ENCODE peak calls at places on chromosomes 5 and 9, in five cellular contexts. One of them, this sample, is unnamed.
A peak's percentile ranks its signal among the peaks of the same experiment; 100 is the strongest.

GRCh38 chr9:18296702-18297531 is 177.0 kb upstream of the ADAMTSL1 start:
- DNase-seq in lower lobe of right lung: no peak
- DNase-seq in NAMALWA: no peak
- DNase-seq in substantia nigra: no peak
- DNase-seq in stimulated activated CD8-positive, alpha-beta memory T cell treated with anti-CD3 and anti-CD28 coated beads, Interleukin-15, amount 100 ng/mL, for 4 hours: no peak
- DNase-seq in this sample: no peak

GRCh38 chr5:10310073-10310779 is 2.5 kb upstream of the CMBL start:
- DNase-seq in lower lobe of right lung: no peak
- DNase-seq in NAMALWA: no peak
- DNase-seq in substantia nigra: no peak
- DNase-seq in stimulated activated CD8-positive, alpha-beta memory T cell treated with anti-CD3 and anti-CD28 coated beads, Interleukin-15, amount 100 ng/mL, for 4 hours: no peak
- DNase-seq in this sample: no peak

GRCh38 chr9:137370865-137371520 is 52.0 kb downstream of the EXD3 start:
- DNase-seq in lower lobe of right lung: no peak
- DNase-seq in NAMALWA: no peak
- DNase-seq in substantia nigra: no peak
- DNase-seq in stimulated activated CD8-positive, alpha-beta memory T cell treated with anti-CD3 and anti-CD28 coated beads, Interleukin-15, amount 100 ng/mL, for 4 hours: no peak
- DNase-seq in this sample: peak; percentile 29

GRCh38 chr5:124599048-124599973 is 147.1 kb downstream of the ZNF608 start:
- DNase-seq in lower lobe of right lung: no peak
- DNase-seq in NAMALWA: peak; percentile 79
- DNase-seq in substantia nigra: no peak
- DNase-seq in stimulated activated CD8-positive, alpha-beta memory T cell treated with anti-CD3 and anti-CD28 coated beads, Interleukin-15, amount 100 ng/mL, for 4 hours: no peak
- DNase-seq in this sample: peak; percentile 94

GRCh38 chr9:127057970-127058644 is 64.3 kb downstream of the ANGPTL2 start:
- DNase-seq in lower lobe of right lung: no peak
- DNase-seq in NAMALWA: no peak
- DNase-seq in substantia nigra: no peak
- DNase-seq in stimulated activated CD8-positive, alpha-beta memory T cell treated with anti-CD3 and anti-CD28 coated beads, Interleukin-15, amount 100 ng/mL, for 4 hours: no peak
- DNase-seq in this sample: peak; percentile 94

GRCh38 chr9:31799953-31800609 is 584.4 kb upstream of the ACO1 start:
- DNase-seq in lower lobe of right lung: no peak
- DNase-seq in NAMALWA: peak; percentile 29
- DNase-seq in substantia nigra: no peak
- DNase-seq in stimulated activated CD8-positive, alpha-beta memory T cell treated with anti-CD3 and anti-CD28 coated beads, Interleukin-15, amount 100 ng/mL, for 4 hours: no peak
- DNase-seq in this sample: no peak

GRCh38 chr5:150410524-150411244 is 2.0 kb downstream of the CD74 start:
- DNase-seq in lower lobe of right lung: no peak
- DNase-seq in NAMALWA: peak; percentile 98
- DNase-seq in substantia nigra: no peak
- DNase-seq in stimulated activated CD8-positive, alpha-beta memory T cell treated with anti-CD3 and anti-CD28 coated beads, Interleukin-15, amount 100 ng/mL, for 4 hours: no peak
- DNase-seq in this sample: peak; percentile 96

GRCh38 chr9:130936285-130937117 is 2.5 kb downstream of the FIBCD1 start:
- DNase-seq in lower lobe of right lung: no peak
- DNase-seq in NAMALWA: peak; percentile 28
- DNase-seq in substantia nigra: no peak
- DNase-seq in stimulated activated CD8-positive, alpha-beta memory T cell treated with anti-CD3 and anti-CD28 coated beads, Interleukin-15, amount 100 ng/mL, for 4 hours: no peak
- DNase-seq in this sample: no peak

GRCh38 chr9:135924628-135925338 is 17.4 kb upstream of the CAMSAP1 start:
- DNase-seq in lower lobe of right lung: no peak
- DNase-seq in NAMALWA: peak; percentile 18
- DNase-seq in substantia nigra: no peak
- DNase-seq in stimulated activated CD8-positive, alpha-beta memory T cell treated with anti-CD3 and anti-CD28 coated beads, Interleukin-15, amount 100 ng/mL, for 4 hours: no peak
- DNase-seq in this sample: no peak

GRCh38 chr5:75054110-75054930 is 2.0 kb upstream of the GCNT4 start:
- DNase-seq in lower lobe of right lung: peak; percentile 53
- DNase-seq in NAMALWA: no peak
- DNase-seq in substantia nigra: no peak
- DNase-seq in stimulated activated CD8-positive, alpha-beta memory T cell treated with anti-CD3 and anti-CD28 coated beads, Interleukin-15, amount 100 ng/mL, for 4 hours: no peak
- DNase-seq in this sample: no peak

GRCh38 chr9:107276966-107277710 is 5.9 kb upstream of the RAD23B start:
- DNase-seq in lower lobe of right lung: no peak
- DNase-seq in NAMALWA: no peak
- DNase-seq in substantia nigra: no peak
- DNase-seq in stimulated activated CD8-positive, alpha-beta memory T cell treated with anti-CD3 and anti-CD28 coated beads, Interleukin-15, amount 100 ng/mL, for 4 hours: no peak
- DNase-seq in this sample: no peak

GRCh38 chr5:39518516-39518915 is 93.7 kb upstream of the DAB2 start:
- DNase-seq in lower lobe of right lung: no peak
- DNase-seq in NAMALWA: no peak
- DNase-seq in substantia nigra: no peak
- DNase-seq in stimulated activated CD8-positive, alpha-beta memory T cell treated with anti-CD3 and anti-CD28 coated beads, Interleukin-15, amount 100 ng/mL, for 4 hours: no peak
- DNase-seq in this sample: peak; percentile 28

GRCh38 chr9:89542461-89543021 is 44.6 kb upstream of the SEMA4D start:
- DNase-seq in lower lobe of right lung: no peak
- DNase-seq in NAMALWA: peak; percentile 42
- DNase-seq in substantia nigra: peak; percentile 55
- DNase-seq in stimulated activated CD8-positive, alpha-beta memory T cell treated with anti-CD3 and anti-CD28 coated beads, Interleukin-15, amount 100 ng/mL, for 4 hours: no peak
- DNase-seq in this sample: peak; percentile 98

GRCh38 chr9:4296217-4296616 is 3.7 kb downstream of the GLIS3 start:
- DNase-seq in lower lobe of right lung: no peak
- DNase-seq in NAMALWA: no peak
- DNase-seq in substantia nigra: no peak
- DNase-seq in stimulated activated CD8-positive, alpha-beta memory T cell treated with anti-CD3 and anti-CD28 coated beads, Interleukin-15, amount 100 ng/mL, for 4 hours: no peak
- DNase-seq in this sample: no peak

GRCh38 chr9:27499481-27499880 is 24.6 kb upstream of the IFNK start:
- DNase-seq in lower lobe of right lung: no peak
- DNase-seq in NAMALWA: no peak
- DNase-seq in substantia nigra: no peak
- DNase-seq in stimulated activated CD8-positive, alpha-beta memory T cell treated with anti-CD3 and anti-CD28 coated beads, Interleukin-15, amount 100 ng/mL, for 4 hours: no peak
- DNase-seq in this sample: no peak

GRCh38 chr9:4530375-4530774 is 40.1 kb downstream of the SLC1A1 start:
- DNase-seq in lower lobe of right lung: no peak
- DNase-seq in NAMALWA: no peak
- DNase-seq in substantia nigra: no peak
- DNase-seq in stimulated activated CD8-positive, alpha-beta memory T cell treated with anti-CD3 and anti-CD28 coated beads, Interleukin-15, amount 100 ng/mL, for 4 hours: no peak
- DNase-seq in this sample: no peak

GRCh38 chr9:134442087-134442470 is 115.8 kb downstream of the RXRA start:
- DNase-seq in lower lobe of right lung: no peak
- DNase-seq in NAMALWA: no peak
- DNase-seq in substantia nigra: no peak
- DNase-seq in stimulated activated CD8-positive, alpha-beta memory T cell treated with anti-CD3 and anti-CD28 coated beads, Interleukin-15, amount 100 ng/mL, for 4 hours: no peak
- DNase-seq in this sample: no peak

GRCh38 chr9:116549061-116549664 is 137.9 kb upstream of the TRIM32 start:
- DNase-seq in lower lobe of right lung: peak; percentile 70
- DNase-seq in NAMALWA: no peak
- DNase-seq in substantia nigra: no peak
- DNase-seq in stimulated activated CD8-positive, alpha-beta memory T cell treated with anti-CD3 and anti-CD28 coated beads, Interleukin-15, amount 100 ng/mL, for 4 hours: no peak
- DNase-seq in this sample: peak; percentile 25

GRCh38 chr9:71675857-71676165 is 92.5 kb downstream of the CEMIP2 start:
- DNase-seq in lower lobe of right lung: no peak
- DNase-seq in NAMALWA: no peak
- DNase-seq in substantia nigra: no peak
- DNase-seq in stimulated activated CD8-positive, alpha-beta memory T cell treated with anti-CD3 and anti-CD28 coated beads, Interleukin-15, amount 100 ng/mL, for 4 hours: no peak
- DNase-seq in this sample: no peak